ENCODE peak calls at places on chromosomes 1 and 21, in seven cellular contexts. One of them, this sample, is unnamed. For H3K27me3, the result is how much of the 10 kb centered on the place peaks cover.

GRCh38 chr21:16572032-16572431 is 842.2 kb downstream of the USP25 start:
- DNase-seq in astrocyte: peak
- DNase-seq in neuronal stem cell: no peak
- DNase-seq in transverse colon: no peak
- DNase-seq in naive thymus-derived CD4-positive, alpha-beta T cell: no peak
- DNase-seq in Karpas-422: no peak
- DNase-seq in left ventricle myocardium inferior: no peak
- DNase-seq in this sample: no peak

GRCh38 chr1:147758379-147759100 is 1.9 kb downstream of the GJA5 start:
- DNase-seq in Karpas-422: no peak
- DNase-seq in left ventricle myocardium inferior: no peak
- DNase-seq in naive thymus-derived CD4-positive, alpha-beta T cell: no peak
- DNase-seq in transverse colon: no peak
- DNase-seq in astrocyte: no peak
- DNase-seq in neuronal stem cell: no peak
- DNase-seq in this sample: no peak

GRCh38 chr21:42361286-42361685 is 5.0 kb downstream of the TFF1 start:
- DNase-seq in naive thymus-derived CD4-positive, alpha-beta T cell: no peak
- DNase-seq in transverse colon: no peak
- DNase-seq in left ventricle myocardium inferior: no peak
- DNase-seq in Karpas-422: no peak
- DNase-seq in astrocyte: no peak
- DNase-seq in neuronal stem cell: no peak
- DNase-seq in this sample: no peak

GRCh38 chr1:156652131-156652991 is 10.4 kb downstream of the BCAN start:
- DNase-seq in neuronal stem cell: no peak
- DNase-seq in naive thymus-derived CD4-positive, alpha-beta T cell: no peak
- DNase-seq in transverse colon: no peak
- DNase-seq in Karpas-422: peak
- DNase-seq in left ventricle myocardium inferior: no peak
- DNase-seq in astrocyte: no peak
- DNase-seq in this sample: no peak

GRCh38 chr1:100860397-100860991 is 34.1 kb downstream of the EXTL2 start:
- DNase-seq in Karpas-422: no peak
- DNase-seq in left ventricle myocardium inferior: no peak
- DNase-seq in neuronal stem cell: no peak
- DNase-seq in astrocyte: peak
- DNase-seq in transverse colon: no peak
- DNase-seq in naive thymus-derived CD4-positive, alpha-beta T cell: no peak
- DNase-seq in this sample: no peak

GRCh38 chr1:207897188-207897587 is 13.7 kb downstream of the CD34 start:
- DNase-seq in left ventricle myocardium inferior: no peak
- DNase-seq in transverse colon: no peak
- DNase-seq in astrocyte: peak
- DNase-seq in naive thymus-derived CD4-positive, alpha-beta T cell: no peak
- DNase-seq in neuronal stem cell: no peak
- DNase-seq in Karpas-422: peak
- DNase-seq in this sample: no peak

GRCh38 chr1:25617626-25618432 is 1.2 kb downstream of the MAN1C1 start:
- DNase-seq in left ventricle myocardium inferior: peak
- DNase-seq in naive thymus-derived CD4-positive, alpha-beta T cell: no peak
- DNase-seq in astrocyte: no peak
- DNase-seq in Karpas-422: no peak
- DNase-seq in transverse colon: no peak
- DNase-seq in neuronal stem cell: no peak
- DNase-seq in this sample: no peak

GRCh38 chr1:44828003-44828651 is 14.9 kb downstream of the PTCH2 start:
- DNase-seq in neuronal stem cell: no peak
- DNase-seq in Karpas-422: no peak
- DNase-seq in left ventricle myocardium inferior: no peak
- DNase-seq in astrocyte: no peak
- DNase-seq in naive thymus-derived CD4-positive, alpha-beta T cell: no peak
- DNase-seq in transverse colon: no peak
- DNase-seq in this sample: no peak

GRCh38 chr1:106277786-106278185 is 778.7 kb upstream of the PRMT6 start:
- DNase-seq in naive thymus-derived CD4-positive, alpha-beta T cell: no peak
- DNase-seq in Karpas-422: no peak
- DNase-seq in neuronal stem cell: no peak
- DNase-seq in transverse colon: no peak
- DNase-seq in astrocyte: no peak
- DNase-seq in left ventricle myocardium inferior: no peak
- DNase-seq in this sample: no peak

GRCh38 chr1:40839943-40840335 is 22.2 kb downstream of the CITED4 start:
- DNase-seq in astrocyte: no peak
- DNase-seq in Karpas-422: no peak
- DNase-seq in neuronal stem cell: no peak
- DNase-seq in left ventricle myocardium inferior: no peak
- DNase-seq in naive thymus-derived CD4-positive, alpha-beta T cell: no peak
- DNase-seq in transverse colon: no peak
- DNase-seq in this sample: no peak

DNA sequence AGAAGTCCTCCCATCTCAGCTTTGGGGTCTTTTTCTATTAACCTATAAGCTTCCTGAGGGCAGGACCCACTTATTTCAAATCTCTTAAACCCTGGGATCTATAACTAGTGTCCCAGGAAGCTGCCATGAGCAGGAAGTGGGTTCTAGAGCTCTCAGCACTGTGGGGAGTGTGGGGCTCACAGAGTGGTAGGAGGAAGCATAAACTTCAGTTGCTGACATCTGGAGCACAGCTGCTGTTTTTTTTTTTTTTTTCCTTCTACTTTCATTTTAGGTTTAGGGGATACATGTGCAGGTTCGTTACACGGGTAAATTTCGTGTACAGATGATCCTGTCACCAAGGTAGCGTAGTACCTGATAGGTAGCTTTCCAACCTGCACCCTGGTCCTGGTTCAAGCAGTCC is 59.3 kb downstream of the AK4 start:
- DNase-seq in neuronal stem cell: no peak
- DNase-seq in left ventricle myocardium inferior: no peak
- DNase-seq in naive thymus-derived CD4-positive, alpha-beta T cell: no peak
- DNase-seq in astrocyte: no peak
- DNase-seq in transverse colon: no peak
- DNase-seq in Karpas-422: no peak
- DNase-seq in this sample: no peak
- H3K4me3 ChIP-seq in neuronal stem cell: no peak
- H3K4me3 ChIP-seq in left ventricle myocardium inferior: no peak
- H3K4me3 ChIP-seq in naive thymus-derived CD4-positive, alpha-beta T cell: no peak
- H3K4me3 ChIP-seq in astrocyte: no peak
- H3K4me3 ChIP-seq in transverse colon: no peak
- H3K4me3 ChIP-seq in Karpas-422: no peak
- H3K4me3 ChIP-seq in this sample: no peak

DNA sequence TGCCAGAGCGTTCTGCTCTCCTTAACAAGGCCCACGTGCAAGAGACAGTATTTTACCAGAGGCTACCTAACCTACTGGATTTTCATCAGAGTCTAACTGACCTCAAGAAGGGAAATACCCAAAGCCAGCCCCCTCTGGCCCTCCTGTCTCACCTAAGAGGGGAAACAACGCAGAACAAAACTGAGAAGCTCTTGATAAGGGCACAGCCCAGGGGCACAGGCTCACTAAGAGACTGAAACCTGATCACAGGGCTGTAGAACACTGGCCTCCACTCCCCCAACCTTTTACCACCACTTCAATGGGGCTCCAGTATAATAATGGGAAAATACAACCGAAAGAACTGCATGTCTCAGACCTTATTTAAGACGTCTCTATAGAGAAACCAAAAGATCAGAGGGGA is 449.5 kb upstream of the CAMK1G start:
- DNase-seq in Karpas-422: no peak
- DNase-seq in neuronal stem cell: no peak
- DNase-seq in naive thymus-derived CD4-positive, alpha-beta T cell: no peak
- DNase-seq in transverse colon: peak
- DNase-seq in left ventricle myocardium inferior: no peak
- DNase-seq in astrocyte: no peak
- DNase-seq in this sample: no peak
- H3K27me3 ChIP-seq in Karpas-422: under half
- H3K27me3 ChIP-seq in neuronal stem cell: under half
- H3K27me3 ChIP-seq in naive thymus-derived CD4-positive, alpha-beta T cell: under half
- H3K27me3 ChIP-seq in transverse colon: under half
- H3K27me3 ChIP-seq in left ventricle myocardium inferior: under half
- H3K27me3 ChIP-seq in astrocyte: under half
- H3K27me3 ChIP-seq in this sample: under half

DNA sequence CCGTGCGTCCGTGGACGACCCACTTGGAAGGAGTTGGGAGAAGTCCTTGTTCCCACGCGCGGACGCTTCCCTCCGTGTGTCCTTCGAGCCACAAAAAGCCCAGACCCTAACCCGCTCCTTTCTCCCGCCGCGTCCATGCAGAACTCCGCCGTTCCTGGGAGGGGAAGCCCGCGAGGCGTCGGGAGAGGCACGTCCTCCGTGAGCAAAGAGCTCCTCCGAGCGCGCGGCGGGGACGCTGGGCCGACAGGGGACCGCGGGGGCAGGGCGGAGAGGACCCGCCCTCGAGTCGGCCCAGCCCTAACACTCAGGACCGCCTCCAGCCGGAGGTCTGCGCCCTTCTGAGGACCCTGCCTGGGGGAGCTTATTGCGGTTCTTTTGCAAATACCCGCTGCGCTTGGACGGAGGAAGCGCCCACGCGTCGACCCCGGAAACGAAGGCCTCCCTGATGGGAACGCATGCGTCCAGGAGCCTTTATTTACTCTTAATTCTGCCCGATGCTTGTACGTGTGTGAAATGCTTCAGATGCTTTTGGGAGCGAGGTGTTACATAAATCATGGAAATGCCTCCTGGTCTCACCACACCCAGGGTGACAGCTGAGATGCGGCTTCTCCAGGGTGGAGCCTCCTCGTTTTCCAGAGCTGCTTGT is 32.4 kb downstream of the PRMT2 start:
- DNase-seq in astrocyte: peak
- DNase-seq in Karpas-422: peak
- DNase-seq in left ventricle myocardium inferior: no peak
- DNase-seq in transverse colon: no peak
- DNase-seq in neuronal stem cell: peak
- DNase-seq in naive thymus-derived CD4-positive, alpha-beta T cell: no peak
- DNase-seq in this sample: no peak
- H3K4me3 ChIP-seq in astrocyte: peak
- H3K4me3 ChIP-seq in Karpas-422: peak
- H3K4me3 ChIP-seq in left ventricle myocardium inferior: peak
- H3K4me3 ChIP-seq in transverse colon: peak
- H3K4me3 ChIP-seq in neuronal stem cell: no peak
- H3K4me3 ChIP-seq in naive thymus-derived CD4-positive, alpha-beta T cell: peak
- H3K4me3 ChIP-seq in this sample: peak

GRCh38 chr1:907611-908451 is 15.9 kb upstream of the SAMD11 start:
- DNase-seq in Karpas-422: no peak
- DNase-seq in transverse colon: peak
- DNase-seq in neuronal stem cell: no peak
- DNase-seq in naive thymus-derived CD4-positive, alpha-beta T cell: no peak
- DNase-seq in astrocyte: no peak
- DNase-seq in left ventricle myocardium inferior: no peak
- DNase-seq in this sample: no peak
- H3K27me3 ChIP-seq in Karpas-422: under half
- H3K27me3 ChIP-seq in transverse colon: half or more
- H3K27me3 ChIP-seq in neuronal stem cell: under half
- H3K27me3 ChIP-seq in naive thymus-derived CD4-positive, alpha-beta T cell: under half
- H3K27me3 ChIP-seq in astrocyte: under half
- H3K27me3 ChIP-seq in left ventricle myocardium inferior: half or more
- H3K27me3 ChIP-seq in this sample: under half

GRCh38 chr1:9821710-9822109 is 2.1 kb downstream of the CLSTN1 start:
- DNase-seq in naive thymus-derived CD4-positive, alpha-beta T cell: no peak
- DNase-seq in left ventricle myocardium inferior: no peak
- DNase-seq in Karpas-422: peak
- DNase-seq in neuronal stem cell: no peak
- DNase-seq in astrocyte: no peak
- DNase-seq in transverse colon: no peak
- DNase-seq in this sample: no peak
- H3K4me3 ChIP-seq in naive thymus-derived CD4-positive, alpha-beta T cell: no peak
- H3K4me3 ChIP-seq in left ventricle myocardium inferior: no peak
- H3K4me3 ChIP-seq in Karpas-422: peak
- H3K4me3 ChIP-seq in neuronal stem cell: peak
- H3K4me3 ChIP-seq in astrocyte: peak
- H3K4me3 ChIP-seq in transverse colon: peak
- H3K4me3 ChIP-seq in this sample: no peak

GRCh38 chr1:182615468-182616129 is 11.4 kb upstream of the RGS16 start:
- DNase-seq in left ventricle myocardium inferior: peak
- DNase-seq in astrocyte: peak
- DNase-seq in neuronal stem cell: peak
- DNase-seq in naive thymus-derived CD4-positive, alpha-beta T cell: no peak
- DNase-seq in Karpas-422: peak
- DNase-seq in transverse colon: no peak
- DNase-seq in this sample: no peak

GRCh38 chr1:182614796-182615451 is 10.7 kb upstream of the RGS16 start:
- DNase-seq in astrocyte: peak
- DNase-seq in transverse colon: peak
- DNase-seq in Karpas-422: peak
- DNase-seq in neuronal stem cell: peak
- DNase-seq in naive thymus-derived CD4-positive, alpha-beta T cell: no peak
- DNase-seq in left ventricle myocardium inferior: peak
- DNase-seq in this sample: peak

GRCh38 chr1:182617075-182617429 is 12.9 kb upstream of the RGS16 start:
- DNase-seq in neuronal stem cell: no peak
- DNase-seq in Karpas-422: no peak
- DNase-seq in naive thymus-derived CD4-positive, alpha-beta T cell: no peak
- DNase-seq in left ventricle myocardium inferior: no peak
- DNase-seq in transverse colon: no peak
- DNase-seq in astrocyte: no peak
- DNase-seq in this sample: peak

GRCh38 chr1:182616130-182617074 is 12.2 kb upstream of the RGS16 start:
- DNase-seq in Karpas-422: peak
- DNase-seq in transverse colon: peak
- DNase-seq in left ventricle myocardium inferior: peak
- DNase-seq in neuronal stem cell: peak
- DNase-seq in naive thymus-derived CD4-positive, alpha-beta T cell: peak
- DNase-seq in astrocyte: peak
- DNase-seq in this sample: peak

DNA sequence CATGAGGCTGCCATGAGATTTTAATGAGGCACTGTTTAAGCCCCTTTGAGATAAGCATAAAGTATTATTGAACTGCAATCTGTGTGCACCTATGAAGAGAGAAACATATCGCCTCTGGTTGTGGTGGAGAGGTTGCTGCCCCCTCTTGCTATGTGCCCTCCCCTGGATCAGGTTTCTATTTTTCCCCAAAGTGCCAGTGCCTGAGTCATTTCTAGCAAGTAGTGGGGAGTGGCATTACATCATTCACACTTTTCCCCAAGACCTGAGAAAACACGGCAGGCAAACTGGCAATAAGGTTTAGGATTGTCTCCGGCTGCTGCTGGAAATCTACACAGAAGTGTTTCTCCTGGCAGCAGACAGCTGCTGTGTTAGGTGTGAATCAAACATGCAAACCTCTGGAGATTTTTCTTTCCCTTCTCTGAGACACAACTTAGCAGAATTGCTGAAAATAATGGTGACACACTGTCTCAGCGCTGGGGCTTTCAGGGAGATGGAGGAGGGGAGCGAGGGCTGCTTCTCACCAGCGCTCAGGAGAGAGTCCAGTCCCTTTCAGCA is 13.6 kb upstream of the RGS16 start:
- DNase-seq in naive thymus-derived CD4-positive, alpha-beta T cell: no peak
- DNase-seq in astrocyte: peak
- DNase-seq in neuronal stem cell: no peak
- DNase-seq in left ventricle myocardium inferior: no peak
- DNase-seq in transverse colon: no peak
- DNase-seq in Karpas-422: no peak
- DNase-seq in this sample: no peak
- H3K27me3 ChIP-seq in naive thymus-derived CD4-positive, alpha-beta T cell: under half
- H3K27me3 ChIP-seq in astrocyte: under half
- H3K27me3 ChIP-seq in neuronal stem cell: under half
- H3K27me3 ChIP-seq in left ventricle myocardium inferior: under half
- H3K27me3 ChIP-seq in transverse colon: under half
- H3K27me3 ChIP-seq in Karpas-422: under half
- H3K27me3 ChIP-seq in this sample: under half

This sample was measured in small intestine.